ENCODE peak calls at places on chromosome 3, in six cellular contexts. B is HS-5, E is choroid plexus epithelial cell, J is Right ventricle myocardium superior, Y is neural crest cell, M is fibroblast of mammary gland. I is an unnamed sample.

GRCh38 chr3:66729685-66730393 is 229.0 kb upstream of the LRIG1 start:
- DNase-seq in B (no peak), E (no peak), J (no peak), Y (no peak), M (no peak), I (no peak)

GRCh38 chr3:147412917-147413711 is 3.9 kb downstream of the ZIC1 start:
- DNase-seq in B (no peak), E (peak; percentile 65), J (no peak), Y (no peak), M (no peak), I (no peak)

GRCh38 chr3:187926620-187927019 is 181.4 kb upstream of the BCL6 start:
- DNase-seq in B (no peak), E (no peak), J (no peak), Y (no peak), M (no peak), I (no peak)

GRCh38 chr3:55686720-55687254 is 199.7 kb upstream of the WNT5A start:
- DNase-seq in B (no peak), E (peak; percentile 61), J (no peak), Y (no peak), M (peak; percentile 49), I (no peak)

GRCh38 chr3:6739288-6739687 is 121.6 kb upstream of the GRM7 start:
- DNase-seq in B (no peak), E (no peak), J (no peak), Y (no peak), M (no peak), I (no peak)

GRCh38 chr3:56590814-56591213 is 33.8 kb downstream of the CCDC66 start:
- DNase-seq in B (no peak), E (peak; percentile 30), J (no peak), Y (no peak), M (no peak), I (peak; percentile 14)

GRCh38 chr3:194126790-194127189 is 9.2 kb upstream of the HES1 start:
- DNase-seq in B (no peak), E (no peak), J (no peak), Y (no peak), M (no peak), I (no peak)

GRCh38 chr3:137165117-137165806 is 207.5 kb downstream of the IL20RB start:
- DNase-seq in B (peak; percentile 20), E (no peak), J (no peak), Y (no peak), M (peak; percentile 72), I (peak; percentile 10)

GRCh38 chr3:126936853-126937395 is 46.0 kb upstream of the PLXNA1 start:
- DNase-seq in B (no peak), E (no peak), J (no peak), Y (no peak), M (no peak), I (no peak)

GRCh38 chr3:15269091-15269989 is 63.0 kb downstream of the SH3BP5 start:
- DNase-seq in B (peak; percentile 94), E (peak; percentile 98), J (peak; percentile 92), Y (no peak), M (peak; percentile 99), I (peak; percentile 90)

GRCh38 chr3:129486057-129487035 is 42.1 kb upstream of the RHO start:
- DNase-seq in B (no peak), E (peak; percentile 89), J (no peak), Y (no peak), M (peak; percentile 95), I (no peak)

GRCh38 chr3:168624892-168625291 is 529.2 kb upstream of the GOLIM4 start:
- DNase-seq in B (no peak), E (no peak), J (no peak), Y (no peak), M (no peak), I (no peak)